ENCODE peak calls at places on chromosomes 1 and 21, in four cellular contexts. F, B, V and Z are unnamed samples.

GRCh38 chr1:160307455-160307854 is 22.5 kb upstream of the PEX19 start:
- DNase-seq in F (no peak), B (no peak), V (no peak), Z (no peak)

GRCh38 chr21:46662765-46663500 is 27.5 kb downstream of the PRMT2 start:
- DNase-seq in F (no peak), B (no peak), V (no peak), Z (peak; percentile 71)

GRCh38 chr1:111097356-111098099 is 42.4 kb downstream of the DRAM2 start:
- DNase-seq in F (no peak), B (no peak), V (no peak), Z (no peak)

GRCh38 chr1:204093756-204094155 is 20.8 kb downstream of the SOX13 start:
- DNase-seq in F (no peak), B (no peak), V (no peak), Z (peak; percentile 9)

GRCh38 chr1:39090757-39091156 is 64.6 kb downstream of the NDUFS5 start:
- DNase-seq in F (no peak), B (no peak), V (no peak), Z (no peak)

GRCh38 chr1:228083871-228084278 is 1.4 kb downstream of the ARF1 start:
- DNase-seq in F (no peak), B (no peak), V (no peak), Z (peak; percentile 84)

GRCh38 chr1:62800825-62801306 is 16.9 kb downstream of the ATG4C start:
- DNase-seq in F (no peak), B (no peak), V (no peak), Z (no peak)

GRCh38 chr1:160836981-160837557 is 25.6 kb downstream of the CD244 start:
- DNase-seq in F (no peak), B (no peak), V (no peak), Z (no peak)

GRCh38 chr1:54519709-54520108 is 28.3 kb upstream of the ACOT11 start:
- DNase-seq in F (peak; percentile 37), B (no peak), V (no peak), Z (no peak)